ENCODE peak calls at places on chromosomes 3 and 15, in four cellular contexts. One of them, this sample, is unnamed.
A peak's percentile ranks its signal among the peaks of the same experiment; 100 is the strongest.

GRCh38 chr3:78941587-78941986 is 826.2 kb downstream of the ROBO1 start:
- DNase-seq in GM12878: no peak
- DNase-seq in GM03348: peak; percentile 84
- DNase-seq in globus pallidus: no peak
- DNase-seq in this sample: no peak

GRCh38 chr3:54836876-54837275 is 91.0 kb downstream of the LRTM1 start:
- DNase-seq in GM12878: no peak
- DNase-seq in GM03348: no peak
- DNase-seq in globus pallidus: peak; percentile 34
- DNase-seq in this sample: no peak

GRCh38 chr15:34987623-34987981 is 485 bp downstream of the ZNF770 start:
- DNase-seq in globus pallidus: no peak
- DNase-seq in GM12878: no peak
- DNase-seq in GM03348: peak; percentile 21
- DNase-seq in this sample: no peak

GRCh38 chr3:42020681-42021307 is 58.9 kb upstream of the ULK4 start:
- DNase-seq in globus pallidus: no peak
- DNase-seq in GM03348: peak; percentile 63
- DNase-seq in GM12878: no peak
- DNase-seq in this sample: no peak

GRCh38 chr3:144590854-144591253 is 619.2 kb downstream of the DIPK2A start:
- DNase-seq in GM03348: peak; percentile 52
- DNase-seq in globus pallidus: no peak
- DNase-seq in GM12878: no peak
- DNase-seq in this sample: no peak

GRCh38 chr3:138509586-138509985 is 75.2 kb downstream of the ESYT3 start:
- DNase-seq in GM03348: no peak
- DNase-seq in globus pallidus: no peak
- DNase-seq in GM12878: no peak
- DNase-seq in this sample: no peak

GRCh38 chr3:81864273-81864672 is 102.8 kb upstream of the GBE1 start:
- DNase-seq in GM12878: no peak
- DNase-seq in GM03348: no peak
- DNase-seq in globus pallidus: no peak
- DNase-seq in this sample: no peak

GRCh38 chr3:130609580-130609979 is 92.6 kb downstream of the COL6A6 start:
- DNase-seq in GM03348: no peak
- DNase-seq in globus pallidus: no peak
- DNase-seq in GM12878: no peak
- DNase-seq in this sample: no peak

GRCh38 chr3:87164245-87164644 is 62.9 kb upstream of the CHMP2B start:
- DNase-seq in GM12878: no peak
- DNase-seq in globus pallidus: no peak
- DNase-seq in GM03348: no peak
- DNase-seq in this sample: no peak

GRCh38 chr3:40829876-40830275 is 305.1 kb downstream of the ZNF621 start:
- DNase-seq in GM03348: no peak
- DNase-seq in globus pallidus: no peak
- DNase-seq in GM12878: no peak
- DNase-seq in this sample: no peak

GRCh38 chr3:28151608-28152228 is 89.7 kb upstream of the CMC1 start:
- DNase-seq in GM12878: peak; percentile 33
- DNase-seq in globus pallidus: no peak
- DNase-seq in GM03348: no peak
- DNase-seq in this sample: no peak

GRCh38 chr3:149217347-149217746 is 4.3 kb downstream of the CP start:
- DNase-seq in globus pallidus: no peak
- DNase-seq in GM12878: no peak
- DNase-seq in GM03348: no peak
- DNase-seq in this sample: no peak

GRCh38 chr3:186053954-186054353 is 54.9 kb downstream of the ETV5 start:
- DNase-seq in globus pallidus: no peak
- DNase-seq in GM12878: no peak
- DNase-seq in GM03348: no peak
- DNase-seq in this sample: no peak

GRCh38 chr15:55319537-55320325 is 709 bp downstream of the PIGB start:
- DNase-seq in globus pallidus: peak; percentile 19
- DNase-seq in GM12878: peak; percentile 32
- DNase-seq in GM03348: peak; percentile 48
- DNase-seq in this sample: no peak

GRCh38 chr15:92346063-92346462 is 47.6 kb upstream of the ST8SIA2 start:
- DNase-seq in GM12878: no peak
- DNase-seq in GM03348: no peak
- DNase-seq in globus pallidus: no peak
- DNase-seq in this sample: no peak

GRCh38 chr3:25906132-25906906 is 116.4 kb downstream of the OXSM start:
- DNase-seq in GM03348: no peak
- DNase-seq in globus pallidus: no peak
- DNase-seq in GM12878: no peak
- DNase-seq in this sample: no peak

GRCh38 chr3:47260605-47261004 is 22.0 kb downstream of the KIF9 start:
- DNase-seq in globus pallidus: no peak
- DNase-seq in GM03348: no peak
- DNase-seq in GM12878: no peak
- DNase-seq in this sample: no peak

GRCh38 chr3:72234394-72234793 is 449.4 kb upstream of the PROK2 start:
- DNase-seq in globus pallidus: no peak
- DNase-seq in GM03348: peak; percentile 89
- DNase-seq in GM12878: no peak
- DNase-seq in this sample: no peak

GRCh38 chr15:70235347-70235746 is 137.6 kb upstream of the TLE3 start:
- DNase-seq in GM03348: no peak
- DNase-seq in GM12878: no peak
- DNase-seq in globus pallidus: no peak
- DNase-seq in this sample: no peak

GRCh38 chr15:29734917-29735572 is 87.2 kb downstream of the TJP1 start:
- DNase-seq in globus pallidus: no peak
- DNase-seq in GM12878: no peak
- DNase-seq in GM03348: no peak
- DNase-seq in this sample: no peak

GRCh38 chr15:98599911-98600685 is 48.2 kb upstream of the IGF1R start:
- DNase-seq in GM03348: peak; percentile 52
- DNase-seq in GM12878: peak; percentile 21
- DNase-seq in globus pallidus: peak; percentile 20
- DNase-seq in this sample: no peak

GRCh38 chr15:65981837-65982696 is 112.8 kb downstream of the RAB11A start:
- DNase-seq in globus pallidus: peak; percentile 11
- DNase-seq in GM12878: no peak
- DNase-seq in GM03348: no peak
- DNase-seq in this sample: peak; percentile 61

GRCh38 chr3:39639344-39640236 is 169.8 kb upstream of the MYRIP start:
- DNase-seq in GM12878: no peak
- DNase-seq in globus pallidus: no peak
- DNase-seq in GM03348: peak; percentile 85
- DNase-seq in this sample: no peak

GRCh38 chr3:62662680-62663079 is 212.5 kb downstream of the CADPS start:
- DNase-seq in GM12878: no peak
- DNase-seq in GM03348: no peak
- DNase-seq in globus pallidus: no peak
- DNase-seq in this sample: peak; percentile 42

GRCh38 chr3:34948431-34948971 is 690.8 kb upstream of the ARPP21 start:
- DNase-seq in GM12878: no peak
- DNase-seq in GM03348: no peak
- DNase-seq in globus pallidus: no peak
- DNase-seq in this sample: no peak

GRCh38 chr3:9308298-9308990 is 54.4 kb upstream of the THUMPD3 start:
- DNase-seq in GM12878: no peak
- DNase-seq in GM03348: peak; percentile 60
- DNase-seq in globus pallidus: no peak
- DNase-seq in this sample: no peak

GRCh38 chr3:68878322-68878721 is 54.0 kb downstream of the TAFA4 start:
- DNase-seq in globus pallidus: no peak
- DNase-seq in GM12878: no peak
- DNase-seq in GM03348: peak; percentile 34
- DNase-seq in this sample: no peak

GRCh38 chr15:68564173-68564572 is 14.6 kb upstream of the CORO2B start:
- DNase-seq in GM12878: no peak
- DNase-seq in GM03348: no peak
- DNase-seq in globus pallidus: no peak
- DNase-seq in this sample: no peak

GRCh38 chr3:168422843-168423242 is 327.1 kb upstream of the GOLIM4 start:
- DNase-seq in GM03348: no peak
- DNase-seq in globus pallidus: no peak
- DNase-seq in GM12878: no peak
- DNase-seq in this sample: no peak

GRCh38 chr3:122955916-122956684 is 71.5 kb downstream of the SEMA5B start:
- DNase-seq in GM03348: no peak
- DNase-seq in GM12878: no peak
- DNase-seq in globus pallidus: no peak
- DNase-seq in this sample: no peak

This sample was measured in WERI-Rb-1.